ENCODE peak calls at places on chromosomes 6 and 20, in nine cellular contexts. U, J, S, V, B, H, R, C and W are unnamed samples.

GRCh38 chr6:19851273-19852089 is 14.3 kb downstream of the ID4 start:
- DNase-seq in R (no peak), V (peak; percentile 84), S (no peak), H (no peak), U (peak; percentile 87), C (peak; percentile 23), B (peak; percentile 49), J (no peak), W (no peak)

GRCh38 chr6:6315660-6316059 is 4.8 kb downstream of the F13A1 start:
- DNase-seq in V (peak; percentile 11), C (peak; percentile 24), H (no peak), U (peak; percentile 27), B (peak; percentile 52), R (no peak), J (peak; percentile 41), S (no peak), W (no peak)

GRCh38 chr6:125114248-125114858 is 39.2 kb upstream of the TPD52L1 start:
- DNase-seq in S (peak; percentile 26), H (no peak), V (peak; percentile 61), B (peak; percentile 55), C (no peak), J (peak; percentile 68), U (peak; percentile 43), R (no peak), W (peak; percentile 41)

GRCh38 chr6:75349262-75349984 is 64.8 kb upstream of the TMEM30A start:
- DNase-seq in H (no peak), S (peak; percentile 28), R (no peak), U (no peak), C (peak; percentile 43), V (peak; percentile 13), B (no peak), J (no peak), W (no peak)

GRCh38 chr6:166935353-166935752 is 21.0 kb downstream of the RNASET2 start:
- DNase-seq in R (no peak), J (no peak), B (no peak), H (no peak), C (no peak), S (no peak), U (no peak), V (no peak), W (no peak)

GRCh38 chr20:17617212-17617867 is 47.5 kb downstream of the DSTN start:
- DNase-seq in B (peak; percentile 18), J (peak; percentile 65), C (no peak), V (no peak), H (no peak), S (peak; percentile 73), R (peak; percentile 72), U (peak; percentile 42), W (no peak)

GRCh38 chr20:16486532-16486931 is 86.7 kb downstream of the KIF16B start:
- DNase-seq in B (no peak), C (no peak), U (no peak), R (no peak), H (no peak), S (no peak), V (no peak), J (no peak), W (no peak)

GRCh38 chr20:36331182-36331581 is 25.0 kb downstream of the DLGAP4 start:
- DNase-seq in V (no peak), C (no peak), U (no peak), S (no peak), R (no peak), H (no peak), J (no peak), B (no peak), W (no peak)

GRCh38 chr6:128725271-128726233 is 157.4 kb upstream of the LAMA2 start:
- DNase-seq in V (peak; percentile 38), J (no peak), U (peak; percentile 39), B (peak; percentile 41), R (no peak), C (peak; percentile 12), H (no peak), S (no peak), W (no peak)

GRCh38 chr6:38640216-38640909 is 634 bp upstream of the BTBD9 start:
- DNase-seq in C (no peak), V (no peak), U (no peak), H (no peak), B (no peak), J (no peak), S (peak; percentile 39), R (no peak), W (no peak)

GRCh38 chr6:69791065-69791471 is 5.7 kb downstream of the LMBRD1 start:
- DNase-seq in B (no peak), C (no peak), S (no peak), H (no peak), U (no peak), R (no peak), J (no peak), V (peak; percentile 4), W (no peak)

GRCh38 chr20:728022-728944 is 40.0 kb downstream of the SLC52A3 start:
- DNase-seq in V (peak; percentile 18), S (peak; percentile 49), H (peak; percentile 62), C (peak; percentile 33), R (no peak), U (peak; percentile 51), J (peak; percentile 60), B (no peak), W (peak; percentile 20)

GRCh38 chr6:26056583-26057350 is 30.5 kb upstream of the HFE start:
- DNase-seq in R (no peak), U (peak; percentile 56), J (no peak), V (peak; percentile 11), S (no peak), C (peak; percentile 31), B (no peak), H (no peak), W (peak; percentile 16)

GRCh38 chr6:26055670-26056582 is 31.3 kb upstream of the HFE start:
- DNase-seq in B (peak; percentile 84), C (peak; percentile 89), J (peak; percentile 94), V (peak; percentile 85), S (peak; percentile 94), R (peak; percentile 94), H (no peak), U (peak; percentile 92), W (peak; percentile 88)

GRCh38 chr6:26053929-26054658 is 33.1 kb upstream of the HFE start:
- DNase-seq in U (no peak), V (peak; percentile 16), R (no peak), B (no peak), H (no peak), C (no peak), S (no peak), J (no peak), W (no peak)

GRCh38 chr6:26054659-26054936 is 32.6 kb upstream of the HFE start:
- DNase-seq in C (no peak), R (no peak), V (no peak), H (no peak), S (no peak), B (no peak), U (no peak), J (no peak), W (no peak)

DNA sequence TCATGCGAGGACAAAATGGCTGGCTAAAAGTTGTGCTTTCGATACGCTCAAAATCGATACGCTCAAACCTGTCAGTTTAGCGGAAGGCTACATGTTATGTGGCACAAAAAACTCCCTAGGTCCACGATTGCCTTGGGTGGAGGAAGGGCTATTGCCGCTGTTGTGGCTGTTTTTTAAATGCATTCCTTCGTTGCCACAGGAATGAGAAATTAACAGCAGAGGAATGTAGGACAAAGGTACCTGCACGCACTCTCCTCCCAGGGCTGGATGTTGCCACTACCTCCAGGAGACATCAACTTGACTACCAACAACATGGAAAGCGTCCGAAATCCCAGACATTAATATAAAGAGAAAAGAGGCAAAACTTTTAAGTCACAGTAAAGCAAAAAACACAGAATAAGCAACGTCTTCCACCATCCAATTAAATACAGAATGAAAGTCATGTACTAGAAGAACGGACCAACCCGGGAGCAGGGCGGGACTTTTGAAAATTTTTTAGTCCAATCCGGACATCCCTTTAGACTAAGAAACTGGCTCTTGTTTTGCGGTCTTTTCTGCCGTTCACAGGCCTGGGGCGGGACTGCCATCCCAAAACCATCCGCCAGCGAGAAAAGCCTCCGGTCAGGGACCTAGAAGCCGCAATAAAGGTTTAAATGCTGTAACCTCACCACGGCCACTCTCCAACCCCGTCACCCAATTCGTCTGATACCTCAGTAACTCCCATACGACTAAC is 32.1 kb upstream of the HFE start:
- DNase-seq in J (peak; percentile 87), S (peak; percentile 83), H (peak; percentile 75), V (peak; percentile 96), C (peak; percentile 92), U (peak; percentile 97), R (peak; percentile 91), B (peak; percentile 98), W (peak; percentile 84)
- TF ChIP-seq CTCF in J (peak; percentile 25), S (no peak), H (no peak), V (peak; percentile 28), C (no peak), U (peak; percentile 32), R (peak; percentile 68), B (no peak), W (peak; percentile 29)

GRCh38 chr20:32580970-32581838 is 3.9 kb downstream of the NOL4L start:
- DNase-seq in C (no peak), B (no peak), H (no peak), R (no peak), U (peak; percentile 47), J (no peak), S (no peak), V (no peak), W (no peak)
- TF ChIP-seq POLR2A in C (no peak), B (no peak), H (no peak), R (no peak), U (peak; percentile 38), J (no peak), S (no peak), V (no peak), W (no peak)

GRCh38 chr20:43446361-43446879 is 11.3 kb upstream of the SRSF6 start:
- DNase-seq in H (no peak), J (no peak), S (no peak), U (no peak), R (no peak), B (no peak), C (no peak), V (no peak), W (no peak)

GRCh38 chr20:43440531-43440930 is 17.2 kb upstream of the SRSF6 start:
- DNase-seq in U (no peak), S (no peak), R (no peak), H (no peak), C (no peak), V (no peak), B (no peak), J (no peak), W (no peak)

GRCh38 chr20:43444107-43444506 is 13.6 kb upstream of the SRSF6 start:
- DNase-seq in B (no peak), V (no peak), R (no peak), S (no peak), H (no peak), U (no peak), J (no peak), C (no peak), W (no peak)

GRCh38 chr20:43438578-43439316 is 18.9 kb upstream of the SRSF6 start:
- DNase-seq in U (no peak), J (no peak), C (no peak), R (no peak), B (no peak), V (no peak), S (no peak), H (no peak), W (no peak)

GRCh38 chr20:43442310-43442880 is 15.3 kb upstream of the SRSF6 start:
- DNase-seq in V (peak; percentile 27), J (no peak), R (no peak), B (no peak), S (no peak), U (peak; percentile 42), H (no peak), C (no peak), W (no peak)
- TF ChIP-seq CTCF in V (peak; percentile 24), J (no peak), R (no peak), B (peak; percentile 35), S (no peak), U (peak; percentile 50), H (peak; percentile 41), C (no peak), W (no peak)

GRCh38 chr6:157981395-157982296 is at the start of gene SYNJ2:
- DNase-seq in V (peak; percentile 83), H (peak; percentile 57), C (peak; percentile 86), J (peak; percentile 88), S (peak; percentile 77), U (peak; percentile 83), B (no peak), R (peak; percentile 82), W (peak; percentile 60)
- TF ChIP-seq POLR2A in V (peak; percentile 78), H (peak; percentile 48), C (no peak), J (no peak), S (peak; percentile 30), U (no peak), B (no peak), R (no peak), W (peak; percentile 71)